ENCODE peak calls at places on chromosomes 2 and 18, in five cellular contexts. One of them, this sample, is unnamed.

GRCh38 chr2:37982147-37982582 is 57.1 kb downstream of the RMDN2 start:
- DNase-seq in GM12865: peak; percentile 78
- DNase-seq in fibroblast of pulmonary artery: peak; percentile 81
- DNase-seq in SK-N-SH: peak; percentile 60
- DNase-seq in neural progenitor cell: peak; percentile 64
- DNase-seq in this sample: peak; percentile 68

GRCh38 chr2:161586517-161587167 is 37.6 kb upstream of the SLC4A10 start:
- DNase-seq in GM12865: peak; percentile 6
- DNase-seq in fibroblast of pulmonary artery: peak; percentile 48
- DNase-seq in SK-N-SH: peak; percentile 27
- DNase-seq in neural progenitor cell: peak; percentile 29
- DNase-seq in this sample: no peak

GRCh38 chr18:76416935-76417334 is 78.1 kb downstream of the ZNF516 start:
- DNase-seq in GM12865: no peak
- DNase-seq in fibroblast of pulmonary artery: peak; percentile 66
- DNase-seq in SK-N-SH: no peak
- DNase-seq in neural progenitor cell: no peak
- DNase-seq in this sample: no peak

GRCh38 chr2:200345917-200346316 is 39.4 kb downstream of the SPATS2L start:
- DNase-seq in GM12865: no peak
- DNase-seq in fibroblast of pulmonary artery: no peak
- DNase-seq in SK-N-SH: no peak
- DNase-seq in neural progenitor cell: no peak
- DNase-seq in this sample: no peak

GRCh38 chr18:36468161-36468560 is 170.6 kb downstream of the FHOD3 start:
- DNase-seq in GM12865: no peak
- DNase-seq in fibroblast of pulmonary artery: no peak
- DNase-seq in SK-N-SH: peak; percentile 79
- DNase-seq in neural progenitor cell: no peak
- DNase-seq in this sample: peak; percentile 31

GRCh38 chr2:57894353-57894752 is 152.3 kb upstream of the VRK2 start:
- DNase-seq in GM12865: no peak
- DNase-seq in fibroblast of pulmonary artery: no peak
- DNase-seq in SK-N-SH: no peak
- DNase-seq in neural progenitor cell: no peak
- DNase-seq in this sample: no peak

GRCh38 chr2:186349508-186349907 is 136.6 kb upstream of the ZC3H15 start:
- DNase-seq in GM12865: peak; percentile 10
- DNase-seq in fibroblast of pulmonary artery: peak; percentile 93
- DNase-seq in SK-N-SH: no peak
- DNase-seq in neural progenitor cell: no peak
- DNase-seq in this sample: no peak

GRCh38 chr18:43665239-43665788 is 388.0 kb upstream of the SYT4 start:
- DNase-seq in GM12865: no peak
- DNase-seq in fibroblast of pulmonary artery: peak; percentile 83
- DNase-seq in SK-N-SH: no peak
- DNase-seq in neural progenitor cell: no peak
- DNase-seq in this sample: no peak

GRCh38 chr2:234495076-234495800 is 1.6 kb downstream of the ARL4C start:
- DNase-seq in GM12865: no peak
- DNase-seq in fibroblast of pulmonary artery: no peak
- DNase-seq in SK-N-SH: peak; percentile 56
- DNase-seq in neural progenitor cell: peak; percentile 53
- DNase-seq in this sample: no peak

GRCh38 chr18:53909668-53910067 is 314.8 kb downstream of the MBD2 start:
- DNase-seq in GM12865: peak; percentile 69
- DNase-seq in fibroblast of pulmonary artery: peak; percentile 34
- DNase-seq in SK-N-SH: peak; percentile 12
- DNase-seq in neural progenitor cell: no peak
- DNase-seq in this sample: peak; percentile 21

GRCh38 chr18:23194150-23194968 is 59.1 kb downstream of the CABLES1 start:
- DNase-seq in GM12865: no peak
- DNase-seq in fibroblast of pulmonary artery: peak; percentile 56
- DNase-seq in SK-N-SH: no peak
- DNase-seq in neural progenitor cell: no peak
- DNase-seq in this sample: no peak

GRCh38 chr2:56337342-56337741 is 153.6 kb downstream of the CCDC85A start:
- DNase-seq in GM12865: no peak
- DNase-seq in fibroblast of pulmonary artery: no peak
- DNase-seq in SK-N-SH: no peak
- DNase-seq in neural progenitor cell: no peak
- DNase-seq in this sample: no peak

GRCh38 chr18:66432636-66433035 is 171.3 kb downstream of the CDH19 start:
- DNase-seq in GM12865: no peak
- DNase-seq in fibroblast of pulmonary artery: no peak
- DNase-seq in SK-N-SH: no peak
- DNase-seq in neural progenitor cell: no peak
- DNase-seq in this sample: no peak

GRCh38 chr2:137910641-137911040 is 53.6 kb upstream of the HNMT start:
- DNase-seq in GM12865: peak; percentile 12
- DNase-seq in fibroblast of pulmonary artery: peak; percentile 49
- DNase-seq in SK-N-SH: no peak
- DNase-seq in neural progenitor cell: peak; percentile 11
- DNase-seq in this sample: no peak

GRCh38 chr2:72919414-72920316 is 2.3 kb downstream of the EMX1 start:
- DNase-seq in GM12865: peak; percentile 30
- DNase-seq in fibroblast of pulmonary artery: no peak
- DNase-seq in SK-N-SH: peak; percentile 56
- DNase-seq in neural progenitor cell: peak; percentile 85
- DNase-seq in this sample: no peak

GRCh38 chr2:12456293-12457151 is 260.2 kb upstream of the TRIB2 start:
- DNase-seq in GM12865: peak; percentile 73
- DNase-seq in fibroblast of pulmonary artery: peak; percentile 100
- DNase-seq in SK-N-SH: no peak
- DNase-seq in neural progenitor cell: peak; percentile 24
- DNase-seq in this sample: no peak

GRCh38 chr18:12033643-12034025 is 52.3 kb downstream of the IMPA2 start:
- DNase-seq in GM12865: no peak
- DNase-seq in fibroblast of pulmonary artery: no peak
- DNase-seq in SK-N-SH: no peak
- DNase-seq in neural progenitor cell: no peak
- DNase-seq in this sample: no peak

GRCh38 chr2:240642061-240642805 is 17.0 kb downstream of the GPR35 start:
- DNase-seq in GM12865: no peak
- DNase-seq in fibroblast of pulmonary artery: no peak
- DNase-seq in SK-N-SH: peak; percentile 32
- DNase-seq in neural progenitor cell: no peak
- DNase-seq in this sample: no peak

GRCh38 chr2:210965472-210965871 is 409.1 kb downstream of the CPS1 start:
- DNase-seq in GM12865: no peak
- DNase-seq in fibroblast of pulmonary artery: peak; percentile 29
- DNase-seq in SK-N-SH: no peak
- DNase-seq in neural progenitor cell: no peak
- DNase-seq in this sample: no peak

DNA sequence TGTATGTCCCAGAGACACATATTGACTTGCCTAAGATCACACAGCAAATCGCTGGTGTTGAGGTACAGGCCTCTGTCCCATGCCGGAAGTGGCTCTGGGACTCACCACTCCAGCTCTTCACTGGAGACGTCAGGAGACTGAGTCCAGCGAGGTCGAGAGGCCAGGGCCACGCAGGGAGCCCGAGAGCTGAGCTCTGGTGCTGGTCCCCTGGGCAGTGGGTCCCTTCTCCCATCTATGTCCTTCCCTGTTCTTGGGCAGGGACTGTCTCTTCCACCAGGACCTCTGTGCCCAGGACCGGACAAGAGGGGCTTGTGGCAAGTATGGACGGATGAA is 62.4 kb upstream of the TWIST2 start:
- DNase-seq in GM12865: no peak
- DNase-seq in fibroblast of pulmonary artery: no peak
- DNase-seq in SK-N-SH: no peak
- DNase-seq in neural progenitor cell: no peak
- DNase-seq in this sample: no peak
- H3K4me3 ChIP-seq in GM12865: no peak overlapping the region
- H3K4me3 ChIP-seq in fibroblast of pulmonary artery: no peak overlapping the region
- H3K4me3 ChIP-seq in SK-N-SH: no peak overlapping the region
- H3K4me3 ChIP-seq in neural progenitor cell: no peak overlapping the region
- H3K4me3 ChIP-seq in this sample: no peak overlapping the region

DNA sequence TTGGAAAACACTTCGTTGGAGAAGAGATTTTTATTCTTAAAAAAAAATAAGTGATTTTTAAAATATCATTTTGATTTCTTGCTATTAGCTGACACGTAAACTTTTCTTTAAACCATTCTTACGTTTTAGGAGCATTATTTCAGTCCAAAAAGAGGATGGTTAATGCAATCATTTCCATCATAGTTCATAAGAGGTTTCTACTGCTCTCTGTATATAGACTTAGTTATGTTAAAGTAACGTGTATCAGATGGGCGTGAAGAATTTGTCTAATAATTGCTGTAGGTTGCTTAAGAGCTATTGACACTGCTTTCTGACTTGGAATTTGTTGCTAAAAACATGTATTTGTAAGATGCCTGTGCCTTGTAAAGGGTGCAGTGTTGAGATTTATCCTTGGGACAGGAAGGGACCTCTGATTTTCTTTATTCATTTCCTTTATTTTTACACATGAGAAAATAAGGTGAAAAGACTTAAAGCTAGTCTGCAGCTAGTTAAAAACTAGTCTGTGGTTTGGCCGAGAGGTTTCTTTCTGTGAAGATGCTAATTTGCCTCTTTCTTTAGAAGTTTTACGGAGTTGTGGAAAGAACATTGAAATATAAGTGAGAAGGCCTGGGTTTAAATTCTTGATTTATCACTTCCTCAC is 2.9 kb downstream of the ANKRD12 start:
- DNase-seq in GM12865: peak; percentile 37
- DNase-seq in fibroblast of pulmonary artery: no peak
- DNase-seq in SK-N-SH: no peak
- DNase-seq in neural progenitor cell: no peak
- DNase-seq in this sample: no peak
- H3K4me3 ChIP-seq in GM12865: peak overlapping the region; percentile 81
- H3K4me3 ChIP-seq in fibroblast of pulmonary artery: no peak overlapping the region
- H3K4me3 ChIP-seq in SK-N-SH: no peak overlapping the region
- H3K4me3 ChIP-seq in neural progenitor cell: no peak overlapping the region
- H3K4me3 ChIP-seq in this sample: no peak overlapping the region

GRCh38 chr18:13379930-13380665 is 161.5 kb downstream of the LDLRAD4 start:
- DNase-seq in GM12865: no peak
- DNase-seq in fibroblast of pulmonary artery: no peak
- DNase-seq in SK-N-SH: peak; percentile 78
- DNase-seq in neural progenitor cell: no peak
- DNase-seq in this sample: no peak
- H3K4me3 ChIP-seq in GM12865: no peak overlapping the region
- H3K4me3 ChIP-seq in fibroblast of pulmonary artery: no peak overlapping the region
- H3K4me3 ChIP-seq in SK-N-SH: no peak overlapping the region
- H3K4me3 ChIP-seq in neural progenitor cell: no peak overlapping the region
- H3K4me3 ChIP-seq in this sample: no peak overlapping the region

DNA sequence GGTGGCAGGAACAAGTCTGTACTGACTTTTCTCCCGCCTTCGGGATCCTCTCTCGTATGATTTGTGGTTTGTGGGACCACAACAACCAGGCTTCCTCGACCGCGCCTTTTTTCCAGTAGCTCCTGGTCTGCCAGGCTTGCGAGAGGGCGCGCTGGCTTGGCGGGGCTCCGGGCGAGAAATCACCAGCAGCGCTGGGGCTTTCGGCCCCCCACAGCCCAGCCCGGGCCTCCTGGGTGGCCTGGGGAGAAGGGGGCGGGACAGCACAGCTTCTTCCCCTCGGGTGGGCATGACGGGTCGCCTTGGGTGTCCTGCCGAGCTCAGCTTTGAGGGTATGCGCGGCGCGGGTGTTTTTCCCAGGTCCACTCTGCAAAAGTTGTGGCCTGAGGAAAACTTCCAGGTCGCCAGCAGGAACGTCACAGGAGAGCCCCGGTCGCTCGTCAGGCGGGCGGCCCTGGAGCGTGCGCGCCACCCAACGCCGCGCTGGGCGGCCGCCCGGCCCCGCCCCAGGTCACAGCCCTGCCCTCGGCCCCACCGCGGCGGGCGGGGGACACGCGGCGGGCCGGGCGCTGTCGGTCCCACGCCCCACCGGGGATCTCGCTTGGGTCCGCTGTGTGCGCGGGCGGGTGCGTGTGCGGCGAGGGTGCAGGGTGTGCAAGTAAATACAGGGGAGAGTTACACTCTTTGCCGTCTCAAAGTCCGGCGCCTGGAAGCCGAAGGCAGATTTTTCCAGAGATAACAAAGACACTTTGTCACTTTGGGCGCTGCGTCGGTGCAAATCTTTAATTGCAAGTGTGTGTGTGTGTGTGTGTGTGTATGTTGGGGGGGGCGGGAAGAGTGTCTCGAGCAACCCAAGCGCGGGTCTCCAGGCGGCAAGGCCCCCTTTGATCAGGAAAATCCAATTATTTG is 728 bp upstream of the SP5 start:
- DNase-seq in GM12865: no peak
- DNase-seq in fibroblast of pulmonary artery: no peak
- DNase-seq in SK-N-SH: peak; percentile 58
- DNase-seq in neural progenitor cell: peak; percentile 74
- DNase-seq in this sample: no peak
- H3K4me3 ChIP-seq in GM12865: peak overlapping the region; percentile 38
- H3K4me3 ChIP-seq in fibroblast of pulmonary artery: peak overlapping the region; percentile 43
- H3K4me3 ChIP-seq in SK-N-SH: peak overlapping the region; percentile 24
- H3K4me3 ChIP-seq in neural progenitor cell: peak overlapping the region; percentile 56
- H3K4me3 ChIP-seq in this sample: peak overlapping the region; percentile 33

DNA sequence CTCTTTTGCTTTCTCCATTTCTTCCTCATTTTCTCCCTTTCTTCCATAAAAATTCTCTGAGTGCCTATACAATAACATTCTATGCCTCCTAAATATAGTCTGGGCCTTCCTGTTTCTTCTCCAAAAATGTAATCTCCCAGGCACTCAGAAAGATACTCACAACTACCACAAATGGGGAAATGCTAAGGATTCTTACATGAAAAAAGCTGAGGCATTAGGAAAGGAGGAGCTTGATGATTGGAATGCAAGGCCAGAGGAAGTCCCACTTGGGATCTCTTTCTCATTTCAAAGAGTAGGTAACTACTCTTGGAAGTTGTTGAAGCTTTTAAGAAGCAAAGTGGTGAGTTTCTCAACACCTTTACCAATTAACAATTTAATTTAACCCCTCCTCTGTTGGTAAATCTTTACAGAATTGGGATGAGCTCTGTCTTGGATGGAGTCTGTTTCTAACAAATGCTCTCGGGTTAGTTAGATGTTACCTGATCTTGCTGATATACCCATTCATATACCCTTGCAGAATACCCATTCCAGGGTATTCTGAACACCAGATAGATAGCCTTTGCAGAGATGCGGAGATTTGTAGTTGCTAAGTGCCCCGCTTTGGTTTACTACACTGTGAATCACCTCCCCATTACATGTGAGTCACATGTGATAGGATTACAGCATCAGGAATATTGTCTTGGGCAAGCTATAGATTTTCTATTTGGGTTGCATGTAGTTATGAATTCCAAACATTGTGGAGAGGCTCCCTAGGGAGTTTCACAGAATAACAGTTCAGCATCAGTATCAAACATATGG is 3.6 kb downstream of the VSNL1 start:
- DNase-seq in GM12865: no peak
- DNase-seq in fibroblast of pulmonary artery: peak; percentile 20
- DNase-seq in SK-N-SH: no peak
- DNase-seq in neural progenitor cell: peak; percentile 26
- DNase-seq in this sample: no peak
- H3K4me3 ChIP-seq in GM12865: no peak overlapping the region
- H3K4me3 ChIP-seq in fibroblast of pulmonary artery: no peak overlapping the region
- H3K4me3 ChIP-seq in SK-N-SH: no peak overlapping the region
- H3K4me3 ChIP-seq in neural progenitor cell: peak overlapping the region; percentile 77
- H3K4me3 ChIP-seq in this sample: no peak overlapping the region

GRCh38 chr2:127064642-127065250 is 42.2 kb downstream of the BIN1 start:
- DNase-seq in GM12865: peak; percentile 80
- DNase-seq in fibroblast of pulmonary artery: peak; percentile 92
- DNase-seq in SK-N-SH: peak; percentile 80
- DNase-seq in neural progenitor cell: peak; percentile 63
- DNase-seq in this sample: peak; percentile 80
- H3K4me3 ChIP-seq in GM12865: no peak overlapping the region
- H3K4me3 ChIP-seq in fibroblast of pulmonary artery: no peak overlapping the region
- H3K4me3 ChIP-seq in SK-N-SH: no peak overlapping the region
- H3K4me3 ChIP-seq in neural progenitor cell: no peak overlapping the region
- H3K4me3 ChIP-seq in this sample: no peak overlapping the region

This sample was measured in BE2C.